ENCODE peak calls at places on chromosomes 16 and 17, in nine cellular contexts. B, A, G, R, X, E, J, D and H are unnamed samples.
A peak's percentile ranks its signal among the peaks of the same experiment; 100 is the strongest.

GRCh38 chr16:23062524-23062923 is 86.7 kb downstream of the USP31 start:
- DNase-seq in B (no peak), A (no peak), G (no peak), R (no peak), X (no peak), E (no peak), J (no peak), D (no peak), H (no peak)

GRCh38 chr16:74936902-74937560 is 47.9 kb downstream of the WDR59 start:
- DNase-seq in B (no peak), A (no peak), G (no peak), R (no peak), X (no peak), E (peak; percentile 52), J (no peak), D (peak; percentile 93), H (peak; percentile 97)

GRCh38 chr16:23254338-23254737 is 47.8 kb upstream of the SCNN1B start:
- DNase-seq in B (no peak), A (no peak), G (no peak), R (no peak), X (no peak), E (peak; percentile 60), J (no peak), D (peak; percentile 9), H (no peak)

GRCh38 chr16:23950898-23951297 is 115.1 kb downstream of the PRKCB start:
- DNase-seq in B (no peak), A (no peak), G (no peak), R (no peak), X (peak; percentile 42), E (no peak), J (no peak), D (no peak), H (no peak)

GRCh38 chr16:85460252-85460982 is 152.7 kb upstream of the GSE1 start:
- DNase-seq in B (no peak), A (no peak), G (no peak), R (no peak), X (no peak), E (no peak), J (no peak), D (no peak), H (no peak)

GRCh38 chr17:36944488-36945040 is 4.2 kb upstream of the AATF start:
- DNase-seq in B (no peak), A (no peak), G (no peak), R (no peak), X (no peak), E (no peak), J (no peak), D (no peak), H (no peak)

GRCh38 chr17:30000001-30000754 is 58.7 kb downstream of the EFCAB5 start:
- DNase-seq in B (no peak), A (no peak), G (no peak), R (no peak), X (no peak), E (no peak), J (no peak), D (peak; percentile 20), H (peak; percentile 22)

GRCh38 chr17:79833744-79834574 is 5.3 kb downstream of the CBX4 start:
- DNase-seq in B (no peak), A (no peak), G (no peak), R (no peak), X (no peak), E (no peak), J (no peak), D (no peak), H (no peak)

GRCh38 chr16:77794586-77794985 is 6.2 kb downstream of the VAT1L start:
- DNase-seq in B (no peak), A (no peak), G (no peak), R (no peak), X (no peak), E (peak; percentile 60), J (no peak), D (peak; percentile 7), H (no peak)

GRCh38 chr16:22859925-22860324 is 46.0 kb downstream of the HS3ST2 start:
- DNase-seq in B (no peak), A (no peak), G (no peak), R (no peak), X (no peak), E (no peak), J (no peak), D (no peak), H (no peak)

GRCh38 chr17:4509402-4509801 is 10.7 kb downstream of the SPNS2 start:
- DNase-seq in B (no peak), A (no peak), G (no peak), R (no peak), X (no peak), E (no peak), J (no peak), D (no peak), H (no peak)

GRCh38 chr17:27396941-27397340 is 59.3 kb upstream of the KSR1 start:
- DNase-seq in B (no peak), A (no peak), G (no peak), R (no peak), X (no peak), E (peak; percentile 41), J (no peak), D (peak; percentile 18), H (peak; percentile 69)

GRCh38 chr16:57720142-57720575 is 15.4 kb upstream of the KATNB1 start:
- DNase-seq in B (peak; percentile 13), A (no peak), G (no peak), R (peak; percentile 72), X (no peak), E (peak; percentile 74), J (no peak), D (peak; percentile 54), H (peak; percentile 41)

GRCh38 chr16:27414803-27415431 is 12.9 kb downstream of the IL21R start:
- DNase-seq in B (no peak), A (no peak), G (no peak), R (no peak), X (no peak), E (no peak), J (no peak), D (no peak), H (no peak)

GRCh38 chr17:68172461-68172954 is 75.3 kb upstream of the AMZ2 start:
- DNase-seq in B (peak; percentile 63), A (peak; percentile 65), G (peak; percentile 74), R (peak; percentile 18), X (peak; percentile 16), E (peak; percentile 61), J (peak; percentile 76), D (peak; percentile 90), H (peak; percentile 49)

GRCh38 chr17:55219484-55219883 is 45.3 kb upstream of the HLF start:
- DNase-seq in B (no peak), A (no peak), G (no peak), R (no peak), X (no peak), E (no peak), J (no peak), D (no peak), H (no peak)

GRCh38 chr17:80816241-80817103 is 175.2 kb upstream of the CHMP6 start:
- DNase-seq in B (no peak), A (no peak), G (no peak), R (no peak), X (no peak), E (no peak), J (no peak), D (no peak), H (no peak)

GRCh38 chr16:751152-752007 is 9.2 kb upstream of the MSLN start:
- DNase-seq in B (no peak), A (no peak), G (no peak), R (no peak), X (no peak), E (no peak), J (peak; percentile 51), D (no peak), H (no peak)